ENCODE peak calls at places on chromosomes 6 and 20, in four cellular contexts. One of them, this sample, is unnamed.
A peak's percentile ranks its signal among the peaks of the same experiment; 100 is the strongest.

GRCh38 chr20:33686008-33686983 is at the start of gene E2F1:
- DNase-seq in psoas muscle: peak; percentile 98
- DNase-seq in tibial artery: peak; percentile 93
- DNase-seq in H9: peak; percentile 97
- DNase-seq in this sample: peak; percentile 95

GRCh38 chr6:141752677-141753076 is 380.0 kb upstream of the GJE1 start:
- DNase-seq in H9: no peak
- DNase-seq in psoas muscle: no peak
- DNase-seq in tibial artery: no peak
- DNase-seq in this sample: no peak

GRCh38 chr6:28769626-28770402 is 154.0 kb downstream of the TRIM27 start:
- DNase-seq in tibial artery: no peak
- DNase-seq in H9: peak; percentile 65
- DNase-seq in psoas muscle: no peak
- DNase-seq in this sample: no peak

GRCh38 chr20:32970973-32971300 is 33.3 kb downstream of the SUN5 start:
- DNase-seq in tibial artery: no peak
- DNase-seq in H9: peak; percentile 21
- DNase-seq in psoas muscle: no peak
- DNase-seq in this sample: no peak

GRCh38 chr6:148935705-148936306 is 189.0 kb downstream of the UST start:
- DNase-seq in psoas muscle: no peak
- DNase-seq in H9: no peak
- DNase-seq in tibial artery: no peak
- DNase-seq in this sample: no peak

GRCh38 chr6:116682334-116682712 is 1.3 kb downstream of the KPNA5 start:
- DNase-seq in H9: no peak
- DNase-seq in psoas muscle: no peak
- DNase-seq in tibial artery: no peak
- DNase-seq in this sample: peak; percentile 56

GRCh38 chr6:112923940-112924587 is 576.9 kb downstream of the RFPL4B start:
- DNase-seq in tibial artery: no peak
- DNase-seq in psoas muscle: no peak
- DNase-seq in H9: no peak
- DNase-seq in this sample: no peak

GRCh38 chr6:71879016-71879415 is 7.3 kb upstream of the RIMS1 start:
- DNase-seq in H9: no peak
- DNase-seq in tibial artery: no peak
- DNase-seq in psoas muscle: no peak
- DNase-seq in this sample: no peak

GRCh38 chr20:16613954-16614353 is 40.7 kb upstream of the KIF16B start:
- DNase-seq in psoas muscle: no peak
- DNase-seq in tibial artery: no peak
- DNase-seq in H9: no peak
- DNase-seq in this sample: no peak

GRCh38 chr20:10060223-10060622 is 25.4 kb downstream of the ANKEF1 start:
- DNase-seq in tibial artery: no peak
- DNase-seq in H9: no peak
- DNase-seq in psoas muscle: no peak
- DNase-seq in this sample: no peak

GRCh38 chr20:33604084-33604990 is 57.8 kb upstream of the C20orf144 start:
- DNase-seq in psoas muscle: no peak
- DNase-seq in tibial artery: no peak
- DNase-seq in H9: no peak
- DNase-seq in this sample: no peak

GRCh38 chr6:33683051-33683571 is 28.4 kb downstream of the UQCC2 start:
- DNase-seq in H9: no peak
- DNase-seq in tibial artery: no peak
- DNase-seq in psoas muscle: no peak
- DNase-seq in this sample: peak; percentile 67

GRCh38 chr6:149213829-149214228 is 103.7 kb upstream of the TAB2 start:
- DNase-seq in H9: no peak
- DNase-seq in psoas muscle: no peak
- DNase-seq in tibial artery: no peak
- DNase-seq in this sample: no peak

GRCh38 chr6:124926435-124926834 is 35.8 kb upstream of the RNF217 start:
- DNase-seq in H9: no peak
- DNase-seq in tibial artery: no peak
- DNase-seq in psoas muscle: no peak
- DNase-seq in this sample: no peak

DNA sequence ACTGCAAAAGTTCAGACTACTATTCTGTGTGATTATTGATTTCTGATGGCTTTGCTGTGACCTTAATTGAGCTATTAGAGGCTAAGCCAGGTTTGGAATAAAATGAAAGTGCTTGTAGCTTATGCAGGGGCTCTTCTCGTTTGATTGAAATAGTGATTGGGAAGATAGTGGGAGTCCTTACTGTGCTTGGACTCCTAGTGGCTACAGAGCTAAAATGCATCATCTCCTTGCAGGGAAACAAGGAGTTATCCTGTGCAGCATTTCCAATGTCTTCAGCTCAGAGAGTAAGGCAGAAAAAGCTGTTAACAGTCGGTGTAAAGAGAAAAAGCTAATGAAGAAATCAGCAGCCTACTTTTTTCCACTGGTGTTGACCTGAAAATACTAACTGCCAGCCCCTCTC is 173.5 kb downstream of the SLC35F1 start:
- DNase-seq in psoas muscle: no peak
- DNase-seq in tibial artery: no peak
- DNase-seq in H9: no peak
- DNase-seq in this sample: no peak
- TF ChIP-seq CTCF in psoas muscle: no peak
- TF ChIP-seq CTCF in tibial artery: no peak
- TF ChIP-seq CTCF in H9: peak; percentile 63
- TF ChIP-seq CTCF in this sample: no peak

GRCh38 chr6:98841589-98842488 is 7.5 kb downstream of the POU3F2 start:
- DNase-seq in tibial artery: no peak
- DNase-seq in psoas muscle: no peak
- DNase-seq in H9: no peak
- DNase-seq in this sample: no peak
- H3K27me3 ChIP-seq in tibial artery: peaks cover 97% of the 10 kb centered on the region
- H3K27me3 ChIP-seq in psoas muscle: peaks cover 26% of the 10 kb centered on the region
- H3K27me3 ChIP-seq in H9: peaks cover 61% of the 10 kb centered on the region
- H3K27me3 ChIP-seq in this sample: peaks cover 100% of the 10 kb centered on the region

GRCh38 chr6:35282472-35282871 is 15.1 kb upstream of the DEF6 start:
- DNase-seq in tibial artery: no peak
- DNase-seq in psoas muscle: no peak
- DNase-seq in H9: no peak
- DNase-seq in this sample: no peak
- TF ChIP-seq CTCF in tibial artery: no peak
- TF ChIP-seq CTCF in psoas muscle: no peak
- TF ChIP-seq CTCF in H9: no peak
- TF ChIP-seq CTCF in this sample: no peak

DNA sequence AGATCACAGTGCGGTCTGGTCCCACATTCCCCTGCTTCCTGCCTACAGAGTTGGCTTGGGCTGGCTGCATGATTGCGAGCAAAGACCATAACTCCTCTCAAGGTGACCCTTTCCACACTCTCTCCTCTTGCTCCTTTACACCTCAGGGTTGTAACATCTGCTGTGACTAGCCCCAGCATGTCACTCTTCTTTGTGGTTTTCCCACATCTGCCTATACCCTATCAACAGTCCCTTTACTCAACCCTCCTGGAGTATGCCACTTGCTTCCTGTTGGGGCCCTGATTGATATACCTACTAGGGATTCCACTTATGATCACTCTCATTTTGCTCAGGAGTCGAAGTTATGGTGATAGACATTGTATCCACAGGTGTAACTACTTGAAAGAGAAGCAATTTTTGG is 58.9 kb upstream of the SGK1 start:
- DNase-seq in tibial artery: no peak
- DNase-seq in psoas muscle: no peak
- DNase-seq in H9: no peak
- DNase-seq in this sample: no peak
- H3K27me3 ChIP-seq in tibial artery: no peaks in the 10 kb centered on the region
- H3K27me3 ChIP-seq in psoas muscle: no peaks in the 10 kb centered on the region
- H3K27me3 ChIP-seq in H9: no peaks in the 10 kb centered on the region
- H3K27me3 ChIP-seq in this sample: no peaks in the 10 kb centered on the region

DNA sequence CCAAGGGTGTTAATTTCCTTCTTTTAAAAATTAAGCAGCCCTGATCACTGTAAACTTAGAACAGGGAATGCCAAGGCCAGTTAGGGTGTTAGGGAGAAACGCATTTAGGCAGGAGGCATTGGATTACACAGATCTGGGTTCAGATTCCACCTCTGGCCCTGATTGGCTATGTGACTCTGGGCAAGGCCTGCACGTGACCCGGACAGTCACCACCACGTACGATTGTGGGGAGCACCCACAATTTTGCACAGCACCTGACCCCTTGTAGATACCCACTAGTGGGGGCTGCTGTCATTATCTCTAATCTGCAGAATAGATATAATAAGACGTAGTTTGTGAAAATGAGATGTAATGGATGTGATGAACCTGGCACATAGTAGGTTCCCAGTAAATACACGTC is 59.5 kb upstream of the ZNFX1 start:
- DNase-seq in tibial artery: no peak
- DNase-seq in psoas muscle: no peak
- DNase-seq in H9: no peak
- DNase-seq in this sample: no peak
- TF ChIP-seq CTCF in tibial artery: no peak
- TF ChIP-seq CTCF in psoas muscle: no peak
- TF ChIP-seq CTCF in H9: no peak
- TF ChIP-seq CTCF in this sample: no peak

GRCh38 chr6:136921521-136921935 is 573 bp upstream of the SLC35D3 start:
- DNase-seq in psoas muscle: no peak
- DNase-seq in H9: peak; percentile 43
- DNase-seq in tibial artery: no peak
- DNase-seq in this sample: peak; percentile 82
- H3K27me3 ChIP-seq in psoas muscle: peaks cover 32% of the 10 kb centered on the region
- H3K27me3 ChIP-seq in H9: peaks cover 26% of the 10 kb centered on the region
- H3K27me3 ChIP-seq in tibial artery: peaks cover 54% of the 10 kb centered on the region
- H3K27me3 ChIP-seq in this sample: peaks cover 95% of the 10 kb centered on the region

DNA sequence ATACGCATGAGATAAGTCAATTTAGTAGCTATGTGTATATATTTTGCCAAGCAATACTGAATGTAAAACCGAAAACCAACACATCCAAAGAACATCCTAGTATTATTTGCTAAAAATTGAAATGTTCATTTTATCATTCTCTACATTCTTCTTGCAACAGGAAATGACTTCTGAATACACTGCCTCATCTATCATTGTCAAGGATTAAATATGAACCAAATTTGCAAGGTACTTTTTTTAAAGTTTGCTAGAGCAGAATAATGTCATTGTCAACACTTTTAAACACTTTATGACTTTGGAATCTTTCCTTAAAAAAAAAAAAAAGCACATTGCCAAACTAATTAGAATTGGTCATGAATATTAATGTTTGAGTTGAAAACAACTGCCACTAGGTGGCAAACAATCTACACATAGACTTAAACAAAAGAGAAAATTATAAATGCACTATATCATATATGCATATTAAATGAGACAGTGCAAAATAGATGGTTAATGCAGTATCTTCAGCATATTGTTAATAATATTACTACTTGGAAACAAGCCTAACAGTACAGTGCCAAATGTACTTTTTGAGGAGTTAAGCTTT is 32.5 kb upstream of the TMEM244 start:
- DNase-seq in psoas muscle: no peak
- DNase-seq in tibial artery: no peak
- DNase-seq in H9: no peak
- DNase-seq in this sample: no peak
- TF ChIP-seq CTCF in psoas muscle: peak; percentile 30
- TF ChIP-seq CTCF in tibial artery: no peak
- TF ChIP-seq CTCF in H9: peak; percentile 50
- TF ChIP-seq CTCF in this sample: no peak